ENCODE peak calls at places on chromosomes 3 and 15, in nine cellular contexts. T is fibroblast of mammary gland, X is GM23338, J is foreskin fibroblast, E is body of pancreas, A is left lung, I is AG04449, H is MM.1S, G is stomach. Y is an unnamed sample.

GRCh38 chr3:46504780-46505179 is 7.0 kb downstream of the RTP3 start:
- DNase-seq in T (no peak), H (peak; percentile 55), G (no peak), X (no peak), J (no peak), A (no peak), I (no peak), E (no peak), Y (no peak)

GRCh38 chr3:166190360-166190759 is 353.1 kb upstream of the BCHE start:
- DNase-seq in G (no peak), A (no peak), I (no peak), H (no peak), J (no peak), T (peak; percentile 18), E (no peak), X (peak; percentile 7), Y (no peak)

GRCh38 chr3:159082514-159082913 is 280.7 kb downstream of the MFSD1 start:
- DNase-seq in I (peak; percentile 0), T (peak; percentile 59), J (peak; percentile 88), A (no peak), H (peak; percentile 31), G (no peak), X (no peak), E (no peak), Y (no peak)

GRCh38 chr3:132317229-132317948 is at the start of gene ACP3:
- DNase-seq in I (peak; percentile 12), X (peak; percentile 80), T (peak; percentile 89), A (peak; percentile 77), E (peak; percentile 67), H (no peak), G (peak; percentile 62), J (peak; percentile 63), Y (peak; percentile 21)

GRCh38 chr3:143707848-143708247 is 140.4 kb downstream of the SLC9A9 start:
- DNase-seq in G (no peak), T (peak; percentile 32), H (no peak), X (no peak), A (no peak), J (no peak), E (no peak), I (no peak), Y (no peak)

GRCh38 chr3:184523825-184524615 is 37.6 kb upstream of the EPHB3 start:
- DNase-seq in J (peak; percentile 70), T (peak; percentile 89), E (no peak), G (no peak), X (peak; percentile 74), A (no peak), H (no peak), I (no peak), Y (no peak)

GRCh38 chr15:101035611-101036010 is 116.5 kb downstream of the LRRK1 start:
- DNase-seq in H (no peak), X (no peak), I (no peak), T (no peak), G (no peak), J (no peak), A (no peak), E (no peak), Y (no peak)

GRCh38 chr3:52893723-52894122 is 3.6 kb downstream of the STIMATE start:
- DNase-seq in E (peak; percentile 63), I (no peak), H (no peak), T (no peak), A (no peak), G (peak; percentile 71), X (no peak), J (peak; percentile 9), Y (no peak)

GRCh38 chr15:28912422-28912821 is 26.6 kb downstream of the APBA2 start:
- DNase-seq in G (no peak), A (peak; percentile 14), I (no peak), X (no peak), J (no peak), E (no peak), H (no peak), T (no peak), Y (no peak)

GRCh38 chr15:66580643-66581042 is 14.8 kb upstream of the LCTL start:
- DNase-seq in G (no peak), A (no peak), T (peak; percentile 56), E (no peak), J (peak; percentile 25), I (no peak), H (no peak), X (no peak), Y (no peak)

GRCh38 chr3:76024640-76025039 is 239.3 kb upstream of the ZNF717 start:
- DNase-seq in H (peak; percentile 23), T (peak; percentile 33), A (no peak), E (no peak), G (no peak), I (no peak), J (no peak), X (peak; percentile 70), Y (no peak)

GRCh38 chr15:68265086-68265485 is 12.5 kb upstream of the FEM1B start:
- DNase-seq in X (no peak), E (no peak), J (no peak), H (no peak), A (no peak), I (no peak), G (no peak), T (no peak), Y (no peak)

GRCh38 chr3:69299344-69299743 is 86.5 kb downstream of the FRMD4B start:
- DNase-seq in I (no peak), A (no peak), H (no peak), T (no peak), E (no peak), J (no peak), X (no peak), G (no peak), Y (no peak)

GRCh38 chr3:107428051-107428858 is 51.0 kb downstream of the CCDC54 start:
- DNase-seq in E (no peak), H (no peak), X (no peak), A (no peak), I (no peak), T (no peak), G (no peak), J (no peak), Y (no peak)

GRCh38 chr15:94075349-94075748 is 156.0 kb upstream of the MCTP2 start:
- DNase-seq in T (peak; percentile 87), X (no peak), G (peak; percentile 29), H (no peak), J (no peak), E (peak; percentile 23), I (no peak), A (no peak), Y (peak; percentile 95)

GRCh38 chr3:195909294-195909644 is 918 bp upstream of the TNK2 start:
- DNase-seq in I (no peak), T (no peak), E (no peak), J (no peak), X (peak; percentile 68), A (no peak), H (no peak), G (no peak), Y (no peak)

GRCh38 chr3:30934208-30934550 is 39.7 kb upstream of the GADL1 start:
- DNase-seq in T (peak; percentile 75), A (no peak), J (peak; percentile 41), G (no peak), E (no peak), H (peak; percentile 39), X (peak; percentile 54), I (no peak), Y (no peak)
- H3K4me3 ChIP-seq in T (no peak overlapping the region), A (no peak overlapping the region), J (no peak overlapping the region), G (no peak overlapping the region), E (no peak overlapping the region), H (no peak overlapping the region), X (no peak overlapping the region), I (no peak overlapping the region), Y (no peak overlapping the region)

DNA sequence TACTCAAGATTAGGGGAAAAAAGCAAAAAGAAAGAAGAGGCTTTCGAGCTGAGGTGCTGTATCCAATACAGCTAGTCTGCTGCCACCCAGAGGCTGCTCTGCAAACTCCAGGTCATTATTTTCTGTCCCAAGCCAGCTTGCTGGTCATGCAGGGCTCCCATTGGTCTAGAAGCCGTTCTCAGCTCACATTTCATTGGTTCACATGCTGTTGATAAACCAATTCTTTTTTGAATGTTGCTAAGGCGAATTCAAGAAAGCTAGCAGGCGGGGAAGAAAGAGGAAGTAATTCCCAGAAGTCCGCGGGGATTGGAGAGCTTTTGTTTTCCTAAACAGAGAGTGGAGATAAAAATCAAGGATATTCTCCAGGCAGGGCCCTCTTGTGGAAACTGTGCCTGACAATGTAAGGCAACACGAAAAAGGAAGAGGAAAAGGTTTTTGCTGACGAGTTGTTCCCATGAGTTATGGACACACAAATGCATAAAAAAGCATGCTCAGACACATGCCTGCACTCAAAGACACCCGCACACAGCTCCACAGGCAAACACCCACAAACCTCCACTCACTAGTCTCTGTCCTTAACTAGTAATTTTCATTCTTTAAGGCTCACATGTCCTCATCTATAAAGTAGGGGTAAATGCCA is 33.4 kb downstream of the FSTL1 start:
- DNase-seq in T (peak; percentile 98), I (peak; percentile 94), H (peak; percentile 96), E (peak; percentile 95), G (peak; percentile 93), J (peak; percentile 95), A (peak; percentile 93), X (peak; percentile 98), Y (peak; percentile 94)
- H3K4me3 ChIP-seq in T (no peak overlapping the region), I (peak overlapping the region; percentile 28), H (peak overlapping the region; percentile 60), E (no peak overlapping the region), G (peak overlapping the region; percentile 27), J (peak overlapping the region; percentile 6), A (peak overlapping the region; percentile 2), X (no peak overlapping the region), Y (peak overlapping the region; percentile 11)

GRCh38 chr3:193520738-193521137 is 34.0 kb downstream of the ATP13A4 start:
- DNase-seq in G (no peak), E (no peak), A (no peak), H (no peak), I (no peak), J (no peak), X (peak; percentile 51), T (no peak), Y (no peak)
- H3K4me3 ChIP-seq in G (no peak overlapping the region), E (no peak overlapping the region), A (no peak overlapping the region), H (no peak overlapping the region), I (no peak overlapping the region), J (no peak overlapping the region), X (no peak overlapping the region), T (no peak overlapping the region), Y (no peak overlapping the region)

DNA sequence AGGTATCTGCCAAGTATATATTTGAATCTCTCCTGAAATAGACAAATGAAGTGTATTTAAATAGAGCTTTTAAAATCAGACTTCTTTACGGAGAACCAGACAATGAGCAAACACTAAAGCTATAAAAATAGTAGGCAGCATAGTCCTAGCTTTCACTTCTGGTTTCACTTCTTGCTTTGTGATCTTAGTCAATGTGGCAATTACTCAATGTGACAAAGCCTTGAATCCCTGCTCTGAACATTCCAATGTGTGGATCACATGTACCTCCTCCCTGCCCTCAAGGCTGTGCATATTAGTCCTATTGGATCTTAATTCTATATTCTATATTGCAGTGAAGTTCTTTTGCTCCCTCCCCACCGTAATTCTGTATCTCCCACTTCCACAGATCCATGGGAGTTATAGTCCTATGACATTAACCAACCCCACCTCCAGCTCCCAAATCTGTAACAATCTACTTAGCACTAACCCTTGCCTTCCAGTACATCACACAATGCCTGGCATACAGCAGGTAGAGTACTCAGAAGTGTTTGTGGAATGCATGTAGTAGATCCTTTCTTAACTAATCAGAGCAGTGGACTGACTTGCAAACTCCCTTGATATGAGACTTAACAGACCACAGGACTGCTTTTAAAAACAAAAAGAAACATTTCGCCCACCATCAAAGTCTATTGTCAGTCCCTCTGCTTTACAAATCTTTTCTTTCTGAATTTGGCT is 24.3 kb upstream of the CP start:
- DNase-seq in E (no peak), X (no peak), G (no peak), T (peak; percentile 78), I (no peak), J (peak; percentile 79), A (no peak), H (peak; percentile 79), Y (no peak)
- H3K4me3 ChIP-seq in E (no peak overlapping the region), X (no peak overlapping the region), G (no peak overlapping the region), T (no peak overlapping the region), I (no peak overlapping the region), J (no peak overlapping the region), A (no peak overlapping the region), H (peak overlapping the region; percentile 6), Y (no peak overlapping the region)

GRCh38 chr3:179563298-179563934 is 690 bp downstream of the ACTL6A start:
- DNase-seq in I (peak; percentile 17), A (peak; percentile 76), T (peak; percentile 72), E (peak; percentile 70), H (peak; percentile 89), X (peak; percentile 82), J (peak; percentile 71), G (peak; percentile 67), Y (peak; percentile 51)
- H3K4me3 ChIP-seq in I (peak overlapping the region; percentile 98), A (peak overlapping the region; percentile 67), T (peak overlapping the region; percentile 89), E (peak overlapping the region; percentile 66), H (peak overlapping the region; percentile 93), X (peak overlapping the region; percentile 87), J (peak overlapping the region; percentile 77), G (peak overlapping the region; percentile 67), Y (peak overlapping the region; percentile 71)

Y was measured in uterus.